ENCODE peak calls at places on chromosomes 7 and 10, in ten cellular contexts. M, H, R, U, K, F, X, S, I and C are unnamed samples.

GRCh38 chr10:42951486-42952251 is 125.2 kb upstream of the RET start:
- DNase-seq in R (peak), I (no peak), F (no peak), M (no peak), S (no peak), K (no peak), H (no peak), X (no peak), U (peak), C (no peak)

GRCh38 chr7:28686418-28686800 is 271.7 kb downstream of the TRIL start:
- DNase-seq in X (no peak), S (no peak), U (no peak), I (peak), K (no peak), R (no peak), H (no peak), M (no peak), F (no peak), C (no peak)

GRCh38 chr10:6580279-6581029 is 378 bp upstream of the PRKCQ start:
- DNase-seq in R (peak), I (peak), F (no peak), M (peak), U (peak), H (peak), X (peak), K (peak), S (peak), C (peak)

GRCh38 chr7:43791-44540 is 148.4 kb upstream of the FAM20C start:
- DNase-seq in F (no peak), S (no peak), U (no peak), H (peak), R (peak), K (no peak), M (no peak), X (no peak), I (no peak), C (no peak)

GRCh38 chr10:121751191-121751760 is 153.0 kb upstream of the FGFR2 start:
- DNase-seq in U (no peak), H (no peak), S (no peak), K (no peak), I (no peak), X (no peak), F (no peak), R (no peak), M (no peak), C (no peak)

GRCh38 chr7:25553005-25553404 is 324.7 kb upstream of the NPVF start:
- DNase-seq in F (no peak), U (no peak), X (no peak), H (no peak), S (no peak), K (no peak), I (no peak), R (no peak), M (no peak), C (no peak)

GRCh38 chr10:52551036-52551435 is 221.5 kb downstream of the MBL2 start:
- DNase-seq in X (no peak), M (no peak), I (no peak), H (no peak), F (no peak), S (no peak), K (no peak), R (no peak), U (no peak), C (peak)

GRCh38 chr10:127157506-127158205 is 38.7 kb downstream of the INSYN2A start:
- DNase-seq in F (no peak), H (no peak), U (no peak), X (no peak), S (no peak), M (no peak), R (no peak), I (no peak), K (no peak), C (no peak)

GRCh38 chr10:15120523-15120922 is 23.4 kb downstream of the RPP38 start:
- DNase-seq in F (no peak), H (no peak), U (no peak), S (no peak), I (peak), M (no peak), R (no peak), K (no peak), X (no peak), C (no peak)

GRCh38 chr7:40586197-40586596 is 451.4 kb downstream of the SUGCT start:
- DNase-seq in X (no peak), S (no peak), M (no peak), F (peak), H (no peak), I (peak), U (no peak), R (no peak), K (no peak), C (no peak)